ENCODE peak calls at places on chromosomes 11 and 22, in four cellular contexts. One of them, this sample, is unnamed.

GRCh38 chr11:72764503-72764902 is 12.3 kb upstream of the ARAP1 start:
- DNase-seq in neural crest cell: no peak
- DNase-seq in endothelial cell: no peak
- DNase-seq in A549: no peak
- DNase-seq in this sample: no peak

GRCh38 chr11:69587454-69588081 is 53.4 kb upstream of the CCND1 start:
- DNase-seq in neural crest cell: no peak
- DNase-seq in endothelial cell: no peak
- DNase-seq in A549: peak; percentile 42
- DNase-seq in this sample: no peak

GRCh38 chr11:65310215-65310614 is 4.5 kb upstream of the CDC42EP2 start:
- DNase-seq in neural crest cell: no peak
- DNase-seq in endothelial cell: no peak
- DNase-seq in A549: no peak
- DNase-seq in this sample: no peak

GRCh38 chr11:122085264-122085663 is 30.8 kb downstream of the BLID start:
- DNase-seq in neural crest cell: no peak
- DNase-seq in endothelial cell: no peak
- DNase-seq in A549: no peak
- DNase-seq in this sample: no peak

GRCh38 chr22:26321469-26321913 is 107.6 kb upstream of the ASPHD2 start:
- DNase-seq in neural crest cell: no peak
- DNase-seq in endothelial cell: no peak
- DNase-seq in A549: peak; percentile 9
- DNase-seq in this sample: no peak

GRCh38 chr11:71327156-71328085 is 75.0 kb upstream of the SHANK2 start:
- DNase-seq in neural crest cell: no peak
- DNase-seq in endothelial cell: no peak
- DNase-seq in A549: no peak
- DNase-seq in this sample: no peak

GRCh38 chr11:116515666-116516184 is 257.1 kb downstream of the BUD13 start:
- DNase-seq in neural crest cell: no peak
- DNase-seq in endothelial cell: no peak
- DNase-seq in A549: no peak
- DNase-seq in this sample: no peak

GRCh38 chr11:122677256-122677655 is 21.7 kb downstream of the UBASH3B start:
- DNase-seq in neural crest cell: no peak
- DNase-seq in endothelial cell: no peak
- DNase-seq in A549: no peak
- DNase-seq in this sample: no peak

GRCh38 chr11:1298695-1299492 is 10.5 kb downstream of the TOLLIP start:
- DNase-seq in neural crest cell: no peak
- DNase-seq in endothelial cell: no peak
- DNase-seq in A549: peak; percentile 76
- DNase-seq in this sample: no peak

GRCh38 chr11:94809251-94809650 is 41.1 kb downstream of the AMOTL1 start:
- DNase-seq in neural crest cell: no peak
- DNase-seq in endothelial cell: no peak
- DNase-seq in A549: no peak
- DNase-seq in this sample: no peak

GRCh38 chr11:76696756-76697155 is 26.2 kb upstream of the LRRC32 start:
- DNase-seq in neural crest cell: no peak
- DNase-seq in endothelial cell: no peak
- DNase-seq in A549: no peak
- DNase-seq in this sample: no peak

GRCh38 chr11:76700177-76701100 is 29.9 kb upstream of the LRRC32 start:
- DNase-seq in neural crest cell: no peak
- DNase-seq in endothelial cell: no peak
- DNase-seq in A549: peak; percentile 64
- DNase-seq in this sample: no peak

GRCh38 chr11:76695767-76696166 is 25.2 kb upstream of the LRRC32 start:
- DNase-seq in neural crest cell: no peak
- DNase-seq in endothelial cell: no peak
- DNase-seq in A549: no peak
- DNase-seq in this sample: no peak

GRCh38 chr11:76699461-76700091 is 29.0 kb upstream of the LRRC32 start:
- DNase-seq in neural crest cell: no peak
- DNase-seq in endothelial cell: no peak
- DNase-seq in A549: no peak
- DNase-seq in this sample: no peak

GRCh38 chr11:76698321-76699043 is 27.9 kb upstream of the LRRC32 start:
- DNase-seq in neural crest cell: no peak
- DNase-seq in endothelial cell: peak; percentile 35
- DNase-seq in A549: peak; percentile 50
- DNase-seq in this sample: no peak
- TF ChIP-seq CTCF in neural crest cell: peak; percentile 49
- TF ChIP-seq CTCF in endothelial cell: peak; percentile 70
- TF ChIP-seq CTCF in A549: peak; percentile 35
- TF ChIP-seq CTCF in this sample: peak; percentile 37

GRCh38 chr22:46119729-46120419 is 30.5 kb upstream of the PPARA start:
- DNase-seq in neural crest cell: no peak
- DNase-seq in endothelial cell: no peak
- DNase-seq in A549: peak; percentile 12
- DNase-seq in this sample: no peak
- TF ChIP-seq CTCF in neural crest cell: no peak
- TF ChIP-seq CTCF in endothelial cell: no peak
- TF ChIP-seq CTCF in A549: no peak
- TF ChIP-seq CTCF in this sample: no peak

DNA sequence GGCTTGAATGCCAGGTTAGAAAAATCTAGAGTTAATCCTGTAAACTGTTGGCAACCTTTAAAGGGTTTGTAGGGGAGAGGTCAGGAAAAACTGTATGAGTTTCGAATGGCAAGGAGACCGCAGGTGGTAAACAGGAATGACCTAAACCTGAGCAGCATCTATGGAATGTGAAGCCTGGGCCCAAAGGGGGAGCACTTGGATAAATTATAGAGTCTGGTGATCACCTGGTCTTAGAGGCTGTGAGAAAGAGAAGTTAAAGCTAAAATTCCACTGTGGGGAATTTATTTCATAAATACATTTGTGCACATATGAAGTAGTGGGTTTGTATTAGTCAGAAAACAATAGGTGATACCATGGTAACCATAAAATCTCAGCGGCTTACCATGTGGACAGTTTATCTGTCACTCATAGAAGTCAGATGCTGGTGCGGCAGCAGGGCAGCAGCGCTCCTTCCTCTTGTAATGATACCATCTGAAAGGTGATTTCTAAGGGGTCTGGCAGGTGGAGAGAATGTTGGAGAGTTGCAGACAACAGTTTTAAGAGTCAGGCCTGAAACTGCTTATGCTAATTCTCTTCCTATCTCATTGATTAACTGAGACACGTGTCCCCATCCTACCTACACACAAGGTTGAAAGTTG is 1104.4 kb upstream of the CCDC90B start:
- DNase-seq in neural crest cell: no peak
- DNase-seq in endothelial cell: peak; percentile 9
- DNase-seq in A549: no peak
- DNase-seq in this sample: no peak
- TF ChIP-seq CTCF in neural crest cell: no peak
- TF ChIP-seq CTCF in endothelial cell: no peak
- TF ChIP-seq CTCF in A549: no peak
- TF ChIP-seq CTCF in this sample: peak; percentile 45

GRCh38 chr11:132123854-132124835 is 753.7 kb downstream of the NTM start:
- DNase-seq in neural crest cell: no peak
- DNase-seq in endothelial cell: no peak
- DNase-seq in A549: no peak
- DNase-seq in this sample: no peak

GRCh38 chr11:132125855-132126841 is 755.7 kb downstream of the NTM start:
- DNase-seq in neural crest cell: peak; percentile 5
- DNase-seq in endothelial cell: peak; percentile 33
- DNase-seq in A549: no peak
- DNase-seq in this sample: no peak

GRCh38 chr11:132123449-132123848 is 753.0 kb downstream of the NTM start:
- DNase-seq in neural crest cell: no peak
- DNase-seq in endothelial cell: no peak
- DNase-seq in A549: no peak
- DNase-seq in this sample: no peak

GRCh38 chr11:132131051-132131450 is 760.6 kb downstream of the NTM start:
- DNase-seq in neural crest cell: no peak
- DNase-seq in endothelial cell: no peak
- DNase-seq in A549: no peak
- DNase-seq in this sample: no peak

DNA sequence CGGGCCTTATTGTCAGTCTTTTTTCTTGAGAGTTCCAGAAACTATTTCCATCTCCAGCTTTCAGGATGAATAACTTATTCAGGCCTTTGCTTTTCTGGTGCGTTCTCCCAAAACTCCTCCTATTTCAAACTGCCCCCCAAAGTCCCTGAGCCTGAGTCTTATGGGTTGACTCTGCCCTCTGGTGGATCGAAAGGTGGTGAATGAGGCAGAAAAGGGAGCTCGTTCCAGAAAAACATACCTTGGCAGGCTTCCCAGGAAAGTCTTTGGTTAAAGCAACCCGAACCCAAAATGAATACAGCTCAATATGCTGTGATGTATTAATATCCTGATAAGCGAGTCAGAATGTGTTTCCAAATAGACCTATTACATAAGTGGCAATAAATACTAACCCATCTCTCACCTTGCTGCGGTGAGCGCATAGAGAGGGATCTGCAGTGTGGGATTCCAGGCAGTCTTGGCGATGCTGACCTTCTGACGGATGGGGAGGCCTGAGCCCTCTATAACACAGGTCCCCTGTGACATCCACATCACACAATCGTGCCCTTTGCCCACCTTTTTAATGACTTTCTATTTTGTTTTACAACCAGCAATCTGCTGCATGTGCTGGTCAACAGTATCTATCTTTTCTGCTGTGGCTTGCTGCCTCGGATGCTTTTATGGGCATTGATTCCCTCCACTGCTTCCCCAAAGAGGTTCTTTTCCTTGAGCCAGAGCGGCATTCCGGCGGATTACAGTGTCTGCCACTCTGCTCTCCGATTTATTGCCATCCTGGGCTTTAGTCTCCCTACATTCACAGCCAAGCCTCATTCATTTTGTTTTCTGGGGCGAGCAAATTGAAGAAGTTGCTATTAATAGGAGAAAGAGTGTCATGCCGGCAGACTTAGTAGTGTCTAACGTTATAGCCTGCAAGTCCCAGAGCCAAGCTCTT is 756.8 kb downstream of the NTM start:
- DNase-seq in neural crest cell: peak; percentile 19
- DNase-seq in endothelial cell: peak; percentile 34
- DNase-seq in A549: no peak
- DNase-seq in this sample: no peak
- TF ChIP-seq CTCF in neural crest cell: peak; percentile 56
- TF ChIP-seq CTCF in endothelial cell: no peak
- TF ChIP-seq CTCF in A549: no peak
- TF ChIP-seq CTCF in this sample: peak; percentile 63

DNA sequence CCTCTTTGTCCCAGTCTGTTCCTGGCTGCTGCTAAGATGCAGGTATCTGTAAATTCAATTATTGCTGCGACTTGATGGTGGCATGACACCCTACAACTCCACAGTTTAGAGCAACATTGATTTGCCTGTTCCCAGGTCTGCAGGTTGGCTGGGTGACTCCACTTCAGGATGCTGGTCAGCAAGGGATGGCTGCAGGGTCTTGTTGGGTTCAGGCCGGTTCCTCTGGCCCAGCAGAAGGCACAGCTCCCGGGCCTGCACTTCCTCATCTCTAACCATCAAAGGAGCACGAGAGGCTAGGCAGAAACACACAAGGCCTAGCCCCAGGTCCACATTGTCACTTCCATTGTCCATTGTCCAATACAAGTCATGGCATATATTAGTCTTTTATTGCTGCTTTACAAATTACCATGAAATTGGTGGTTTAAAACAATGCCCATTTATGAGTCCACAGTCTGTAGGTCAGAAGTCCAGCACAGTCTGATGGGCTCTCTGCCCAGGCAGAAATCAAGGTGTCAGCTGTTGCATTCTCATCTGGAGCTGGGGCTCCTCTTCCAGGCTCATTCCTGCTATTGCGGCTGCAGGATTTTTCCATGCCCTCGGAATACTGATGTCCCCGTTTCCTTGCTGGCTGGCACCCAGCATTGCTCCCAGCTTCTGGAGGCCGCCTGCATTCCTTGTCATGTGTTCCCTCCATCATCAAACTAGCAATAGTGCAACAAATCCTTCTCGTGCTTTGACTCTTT is 96.6 kb upstream of the LMO1 start:
- DNase-seq in neural crest cell: no peak
- DNase-seq in endothelial cell: no peak
- DNase-seq in A549: no peak
- DNase-seq in this sample: no peak
- TF ChIP-seq CTCF in neural crest cell: no peak
- TF ChIP-seq CTCF in endothelial cell: no peak
- TF ChIP-seq CTCF in A549: no peak
- TF ChIP-seq CTCF in this sample: no peak

DNA sequence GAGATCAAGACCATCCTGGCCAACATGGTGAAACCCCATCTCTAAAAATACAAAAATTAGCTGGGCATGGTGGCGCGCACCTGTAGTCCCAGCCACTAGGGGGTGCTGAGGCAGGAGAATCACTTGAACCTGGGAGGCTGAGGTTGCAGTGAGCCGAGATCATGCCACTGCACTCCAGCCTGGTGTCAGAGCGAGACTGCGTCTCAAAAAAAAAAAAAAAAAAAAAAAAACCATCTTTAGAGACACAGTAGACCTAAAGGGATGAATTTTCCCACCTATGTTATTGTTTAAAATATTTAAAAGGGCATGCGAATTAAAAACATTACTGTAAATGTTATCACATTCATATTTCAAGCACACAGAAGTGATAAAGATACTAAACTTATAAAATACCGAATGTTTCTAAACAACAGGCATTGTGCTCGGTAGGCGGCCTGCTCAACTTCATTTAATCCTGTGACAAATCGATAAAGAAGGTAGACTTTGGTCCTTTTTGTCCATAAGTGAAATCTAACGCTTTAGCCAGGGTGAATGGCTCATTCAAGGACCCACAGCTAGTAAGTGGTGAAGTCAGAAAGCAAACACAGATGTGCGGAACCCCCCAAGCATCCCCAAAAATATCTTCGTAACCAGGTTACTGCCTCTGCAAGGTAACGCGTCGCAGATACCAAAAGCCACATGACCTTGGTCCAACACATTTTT is 16.1 kb downstream of the NCAPD3 start:
- DNase-seq in neural crest cell: peak; percentile 57
- DNase-seq in endothelial cell: peak; percentile 68
- DNase-seq in A549: peak; percentile 25
- DNase-seq in this sample: peak; percentile 32
- TF ChIP-seq CTCF in neural crest cell: peak; percentile 83
- TF ChIP-seq CTCF in endothelial cell: peak; percentile 92
- TF ChIP-seq CTCF in A549: peak; percentile 52
- TF ChIP-seq CTCF in this sample: peak; percentile 80

This sample was measured in progenitor cell of endocrine pancreas.